ENCODE peak calls at places on chromosomes 7 and 10, in ten cellular contexts. S is NT2/D1; W is activated naive CD8-positive, alpha-beta T cell treated with anti-CD3 and anti-CD28 coated beads, Interleukin-2, amount 50 U/mL, for 24 hours; B is HEK293T; T is T-cell; J is GM04504; N is globus pallidus; E is C1 segment of cervical spinal cord; X is astrocyte of the cerebellum; U is thyroid gland. H is an unnamed sample.

GRCh38 chr10:57142925-57143576 is 782.0 kb upstream of the ZWINT start:
- DNase-seq in S (peak), W (no peak), B (no peak), T (no peak), J (no peak), N (no peak), E (no peak), X (no peak), U (no peak), H (no peak)

GRCh38 chr7:24713039-24713793 is 44.0 kb downstream of the GSDME start:
- DNase-seq in S (no peak), W (no peak), B (no peak), T (no peak), J (no peak), N (no peak), E (no peak), X (no peak), U (no peak), H (no peak)

GRCh38 chr7:159062596-159062995 is 82.1 kb downstream of the VIPR2 start:
- DNase-seq in S (no peak), W (no peak), B (no peak), T (no peak), J (no peak), N (no peak), E (no peak), X (no peak), U (no peak), H (no peak)

GRCh38 chr10:47041401-47042198 is 130.4 kb downstream of the PTPN20 start:
- DNase-seq in S (no peak), W (no peak), B (no peak), T (no peak), J (no peak), N (no peak), E (no peak), X (no peak), U (no peak), H (no peak)

GRCh38 chr10:48557511-48558123 is 47.3 kb downstream of the ARHGAP22 start:
- DNase-seq in S (no peak), W (no peak), B (no peak), T (no peak), J (no peak), N (no peak), E (no peak), X (no peak), U (no peak), H (no peak)

GRCh38 chr10:83166344-83166743 is 973.0 kb upstream of the GHITM start:
- DNase-seq in S (peak), W (no peak), B (peak), T (no peak), J (no peak), N (no peak), E (no peak), X (no peak), U (no peak), H (no peak)

GRCh38 chr7:112286294-112287086 is 80.0 kb downstream of the ZNF277 start:
- DNase-seq in S (no peak), W (no peak), B (no peak), T (no peak), J (no peak), N (no peak), E (no peak), X (no peak), U (no peak), H (no peak)

GRCh38 chr7:106542550-106543220 is 118.3 kb downstream of the CCDC71L start:
- DNase-seq in S (peak), W (peak), B (peak), T (peak), J (peak), N (peak), E (no peak), X (peak), U (peak), H (peak)

H was measured in HFF-Myc.